ENCODE peak calls at places on chromosomes 4 and X, in ten cellular contexts. One of them, this sample, is unnamed.

GRCh38 chr4:8772499-8773123 is 99.0 kb downstream of the HMX1 start:
- DNase-seq in activated T-helper 1 cell treated with anti-CD3 and anti-CD28 coated beads, Interleukin-2, amount 50 U/mL, for 16 hours: no peak
- DNase-seq in GM13977: no peak
- DNase-seq in NCI-H2081: no peak
- DNase-seq in choroid plexus epithelial cell: no peak
- DNase-seq in Calu3: no peak
- DNase-seq in SIG-M5: no peak
- DNase-seq in bronchial epithelial cell: no peak
- DNase-seq in right lobe of liver: no peak
- DNase-seq in GM20000: no peak
- DNase-seq in this sample: no peak

GRCh38 chr4:168651864-168652263 is 155.0 kb downstream of the PALLD start:
- DNase-seq in activated T-helper 1 cell treated with anti-CD3 and anti-CD28 coated beads, Interleukin-2, amount 50 U/mL, for 16 hours: no peak
- DNase-seq in GM13977: no peak
- DNase-seq in NCI-H2081: no peak
- DNase-seq in choroid plexus epithelial cell: no peak
- DNase-seq in Calu3: no peak
- DNase-seq in SIG-M5: no peak
- DNase-seq in bronchial epithelial cell: no peak
- DNase-seq in right lobe of liver: no peak
- DNase-seq in GM20000: no peak
- DNase-seq in this sample: no peak

GRCh38 chrX:65720580-65720979 is 53.1 kb downstream of the MSN start:
- DNase-seq in activated T-helper 1 cell treated with anti-CD3 and anti-CD28 coated beads, Interleukin-2, amount 50 U/mL, for 16 hours: no peak
- DNase-seq in GM13977: no peak
- DNase-seq in NCI-H2081: no peak
- DNase-seq in choroid plexus epithelial cell: no peak
- DNase-seq in Calu3: no peak
- DNase-seq in SIG-M5: no peak
- DNase-seq in bronchial epithelial cell: no peak
- DNase-seq in right lobe of liver: no peak
- DNase-seq in GM20000: no peak
- DNase-seq in this sample: no peak

GRCh38 chrX:1870421-1870820 is 255.6 kb downstream of the ASMT start:
- DNase-seq in activated T-helper 1 cell treated with anti-CD3 and anti-CD28 coated beads, Interleukin-2, amount 50 U/mL, for 16 hours: no peak
- DNase-seq in GM13977: no peak
- DNase-seq in NCI-H2081: no peak
- DNase-seq in choroid plexus epithelial cell: no peak
- DNase-seq in Calu3: no peak
- DNase-seq in SIG-M5: no peak
- DNase-seq in bronchial epithelial cell: no peak
- DNase-seq in right lobe of liver: no peak
- DNase-seq in GM20000: no peak
- DNase-seq in this sample: no peak

GRCh38 chr4:53196195-53196641 is 169.6 kb downstream of the SCFD2 start:
- DNase-seq in activated T-helper 1 cell treated with anti-CD3 and anti-CD28 coated beads, Interleukin-2, amount 50 U/mL, for 16 hours: no peak
- DNase-seq in GM13977: no peak
- DNase-seq in NCI-H2081: no peak
- DNase-seq in choroid plexus epithelial cell: peak
- DNase-seq in Calu3: no peak
- DNase-seq in SIG-M5: no peak
- DNase-seq in bronchial epithelial cell: no peak
- DNase-seq in right lobe of liver: no peak
- DNase-seq in GM20000: no peak
- DNase-seq in this sample: peak

GRCh38 chr4:150828159-150828558 is 186.9 kb downstream of the LRBA start:
- DNase-seq in activated T-helper 1 cell treated with anti-CD3 and anti-CD28 coated beads, Interleukin-2, amount 50 U/mL, for 16 hours: peak
- DNase-seq in GM13977: peak
- DNase-seq in NCI-H2081: no peak
- DNase-seq in choroid plexus epithelial cell: no peak
- DNase-seq in Calu3: no peak
- DNase-seq in SIG-M5: no peak
- DNase-seq in bronchial epithelial cell: no peak
- DNase-seq in right lobe of liver: no peak
- DNase-seq in GM20000: peak
- DNase-seq in this sample: no peak

GRCh38 chrX:129678176-129678880 is 23.6 kb upstream of the APLN start:
- DNase-seq in activated T-helper 1 cell treated with anti-CD3 and anti-CD28 coated beads, Interleukin-2, amount 50 U/mL, for 16 hours: peak
- DNase-seq in GM13977: no peak
- DNase-seq in NCI-H2081: peak
- DNase-seq in choroid plexus epithelial cell: no peak
- DNase-seq in Calu3: peak
- DNase-seq in SIG-M5: no peak
- DNase-seq in bronchial epithelial cell: no peak
- DNase-seq in right lobe of liver: peak
- DNase-seq in GM20000: peak
- DNase-seq in this sample: peak

GRCh38 chrX:103791233-103791632 is 14.6 kb downstream of the PLP1 start:
- DNase-seq in activated T-helper 1 cell treated with anti-CD3 and anti-CD28 coated beads, Interleukin-2, amount 50 U/mL, for 16 hours: no peak
- DNase-seq in GM13977: no peak
- DNase-seq in NCI-H2081: peak
- DNase-seq in choroid plexus epithelial cell: peak
- DNase-seq in Calu3: no peak
- DNase-seq in SIG-M5: no peak
- DNase-seq in bronchial epithelial cell: no peak
- DNase-seq in right lobe of liver: no peak
- DNase-seq in GM20000: no peak
- DNase-seq in this sample: no peak

GRCh38 chr4:45275862-45276261 is 549.5 kb upstream of the GNPDA2 start:
- DNase-seq in activated T-helper 1 cell treated with anti-CD3 and anti-CD28 coated beads, Interleukin-2, amount 50 U/mL, for 16 hours: no peak
- DNase-seq in GM13977: no peak
- DNase-seq in NCI-H2081: no peak
- DNase-seq in choroid plexus epithelial cell: no peak
- DNase-seq in Calu3: no peak
- DNase-seq in SIG-M5: no peak
- DNase-seq in bronchial epithelial cell: no peak
- DNase-seq in right lobe of liver: no peak
- DNase-seq in GM20000: no peak
- DNase-seq in this sample: no peak

GRCh38 chrX:11465648-11466411 is 172.6 kb downstream of the AMELX start:
- DNase-seq in activated T-helper 1 cell treated with anti-CD3 and anti-CD28 coated beads, Interleukin-2, amount 50 U/mL, for 16 hours: no peak
- DNase-seq in GM13977: no peak
- DNase-seq in NCI-H2081: no peak
- DNase-seq in choroid plexus epithelial cell: no peak
- DNase-seq in Calu3: no peak
- DNase-seq in SIG-M5: no peak
- DNase-seq in bronchial epithelial cell: peak
- DNase-seq in right lobe of liver: no peak
- DNase-seq in GM20000: no peak
- DNase-seq in this sample: peak

GRCh38 chr4:109434007-109434792 is 585 bp downstream of the SEC24B start:
- DNase-seq in activated T-helper 1 cell treated with anti-CD3 and anti-CD28 coated beads, Interleukin-2, amount 50 U/mL, for 16 hours: peak
- DNase-seq in GM13977: peak
- DNase-seq in NCI-H2081: peak
- DNase-seq in choroid plexus epithelial cell: peak
- DNase-seq in Calu3: no peak
- DNase-seq in SIG-M5: no peak
- DNase-seq in bronchial epithelial cell: no peak
- DNase-seq in right lobe of liver: peak
- DNase-seq in GM20000: peak
- DNase-seq in this sample: peak

GRCh38 chr4:64895031-64895430 is 485.8 kb upstream of the TECRL start:
- DNase-seq in activated T-helper 1 cell treated with anti-CD3 and anti-CD28 coated beads, Interleukin-2, amount 50 U/mL, for 16 hours: no peak
- DNase-seq in GM13977: no peak
- DNase-seq in NCI-H2081: no peak
- DNase-seq in choroid plexus epithelial cell: no peak
- DNase-seq in Calu3: no peak
- DNase-seq in SIG-M5: no peak
- DNase-seq in bronchial epithelial cell: no peak
- DNase-seq in right lobe of liver: no peak
- DNase-seq in GM20000: no peak
- DNase-seq in this sample: no peak